ENCODE peak calls at places on chromosomes 6 and 20, in four cellular contexts. One of them, this sample, is unnamed.

GRCh38 chr6:18444176-18444575 is 57.0 kb downstream of the RNF144B start:
- DNase-seq in GM12878: no peak
- DNase-seq in HepG2: no peak
- DNase-seq in SK-N-SH: no peak
- DNase-seq in this sample: no peak

GRCh38 chr6:162640756-162641155 is 86.8 kb downstream of the PRKN start:
- DNase-seq in GM12878: no peak
- DNase-seq in HepG2: no peak
- DNase-seq in SK-N-SH: no peak
- DNase-seq in this sample: no peak

GRCh38 chr20:53599378-53599777 is 5.7 kb upstream of the ZNF217 start:
- DNase-seq in GM12878: no peak
- DNase-seq in HepG2: no peak
- DNase-seq in SK-N-SH: no peak
- DNase-seq in this sample: no peak

GRCh38 chr6:167762259-167762962 is 64.3 kb upstream of the AFDN start:
- DNase-seq in GM12878: no peak
- DNase-seq in HepG2: peak; percentile 99
- DNase-seq in SK-N-SH: no peak
- DNase-seq in this sample: no peak

GRCh38 chr20:34368547-34368946 is 5.5 kb downstream of the ITCH start:
- DNase-seq in GM12878: no peak
- DNase-seq in HepG2: no peak
- DNase-seq in SK-N-SH: no peak
- DNase-seq in this sample: no peak

GRCh38 chr6:109229536-109229935 is 134.2 kb downstream of the CEP57L1 start:
- DNase-seq in GM12878: no peak
- DNase-seq in HepG2: no peak
- DNase-seq in SK-N-SH: no peak
- DNase-seq in this sample: no peak

GRCh38 chr6:121897337-121897760 is 461.9 kb downstream of the GJA1 start:
- DNase-seq in GM12878: no peak
- DNase-seq in HepG2: no peak
- DNase-seq in SK-N-SH: no peak
- DNase-seq in this sample: no peak

GRCh38 chr6:97186416-97186999 is 96.5 kb downstream of the MMS22L start:
- DNase-seq in GM12878: peak; percentile 26
- DNase-seq in HepG2: peak; percentile 66
- DNase-seq in SK-N-SH: peak; percentile 40
- DNase-seq in this sample: peak; percentile 78

GRCh38 chr20:25460591-25461280 is 53.3 kb downstream of the GINS1 start:
- DNase-seq in GM12878: no peak
- DNase-seq in HepG2: no peak
- DNase-seq in SK-N-SH: no peak
- DNase-seq in this sample: no peak
- H3K9ac ChIP-seq in GM12878: no peak overlapping the region
- H3K9ac ChIP-seq in HepG2: no peak overlapping the region
- H3K9ac ChIP-seq in SK-N-SH: no peak overlapping the region
- H3K9ac ChIP-seq in this sample: no peak overlapping the region

GRCh38 chr6:91105532-91105931 is 518.7 kb upstream of the MAP3K7 start:
- DNase-seq in GM12878: no peak
- DNase-seq in HepG2: no peak
- DNase-seq in SK-N-SH: no peak
- DNase-seq in this sample: no peak
- TF ChIP-seq POLR2AphosphoS5 in GM12878: no peak
- TF ChIP-seq POLR2AphosphoS5 in HepG2: no peak
- TF ChIP-seq POLR2AphosphoS5 in SK-N-SH: no peak
- TF ChIP-seq POLR2AphosphoS5 in this sample: no peak

DNA sequence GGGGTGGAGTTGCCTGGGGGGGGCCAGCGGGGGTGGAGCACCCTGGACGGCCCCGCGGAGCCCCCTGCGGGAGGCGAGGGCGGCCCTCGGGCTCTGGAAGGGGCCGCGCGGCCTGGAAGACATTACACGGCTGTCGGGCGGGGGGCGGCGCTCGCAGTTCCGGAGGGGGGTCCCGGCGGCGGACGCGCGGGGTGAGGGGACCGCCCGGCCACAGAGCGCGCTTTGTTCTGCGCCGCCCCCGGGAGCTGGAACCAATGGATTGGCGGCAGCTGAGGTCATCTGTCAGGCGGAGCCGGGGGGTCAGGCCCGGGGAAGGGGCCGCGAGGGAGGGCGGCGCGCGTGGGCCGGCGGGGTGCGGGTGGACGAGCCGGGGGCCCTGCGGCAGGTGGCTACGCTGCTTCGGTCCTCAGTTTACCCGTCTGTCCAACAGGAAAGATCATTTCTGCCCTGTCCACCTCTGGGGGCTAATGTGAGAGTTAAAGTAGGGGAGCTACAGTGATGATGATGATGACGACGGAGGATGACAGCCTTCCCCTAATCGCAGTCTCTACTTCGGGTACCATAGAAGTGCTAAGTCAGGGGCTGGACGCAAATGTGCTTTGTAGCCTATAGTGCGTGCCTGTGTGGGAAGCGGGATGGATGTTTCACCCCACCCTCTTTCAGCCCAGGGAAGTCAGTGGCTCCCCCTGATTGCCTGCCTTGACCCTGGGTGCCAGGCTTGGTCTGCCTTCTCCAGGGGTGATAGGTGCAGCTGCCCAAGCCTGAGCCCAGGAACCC is 10.4 kb downstream of the SRXN1 start:
- DNase-seq in GM12878: no peak
- DNase-seq in HepG2: peak; percentile 69
- DNase-seq in SK-N-SH: peak; percentile 86
- DNase-seq in this sample: no peak
- H3K9ac ChIP-seq in GM12878: no peak overlapping the region
- H3K9ac ChIP-seq in HepG2: no peak overlapping the region
- H3K9ac ChIP-seq in SK-N-SH: no peak overlapping the region
- H3K9ac ChIP-seq in this sample: no peak overlapping the region

GRCh38 chr20:49770634-49771033 is 42.0 kb upstream of the SLC9A8 start:
- DNase-seq in GM12878: no peak
- DNase-seq in HepG2: no peak
- DNase-seq in SK-N-SH: no peak
- DNase-seq in this sample: no peak

GRCh38 chr20:49779972-49780371 is 32.7 kb upstream of the SLC9A8 start:
- DNase-seq in GM12878: no peak
- DNase-seq in HepG2: no peak
- DNase-seq in SK-N-SH: no peak
- DNase-seq in this sample: no peak

GRCh38 chr20:49775229-49775693 is 37.4 kb upstream of the SLC9A8 start:
- DNase-seq in GM12878: no peak
- DNase-seq in HepG2: peak; percentile 96
- DNase-seq in SK-N-SH: no peak
- DNase-seq in this sample: no peak
- TF ChIP-seq POLR2AphosphoS5 in GM12878: no peak
- TF ChIP-seq POLR2AphosphoS5 in HepG2: no peak
- TF ChIP-seq POLR2AphosphoS5 in SK-N-SH: no peak
- TF ChIP-seq POLR2AphosphoS5 in this sample: no peak